ENCODE peak calls at places on chromosomes 6 and 20, in ten cellular contexts. P is SJSA1, F is COR-L47, J is left ventricle myocardium inferior, S is HT1080, U is amygdala, R is transverse colon, M is pancreas, Y is iris pigment epithelial cell, Z is H54. C is an unnamed sample.
A peak's percentile ranks its signal among the peaks of the same experiment; 100 is the strongest.

GRCh38 chr6:109472132-109472995 is 10.7 kb downstream of the ZBTB24 start:
- DNase-seq in S (no peak), P (no peak), R (no peak), Z (no peak), U (no peak), J (no peak), F (no peak), Y (no peak), M (no peak), C (no peak)

GRCh38 chr20:39123161-39123560 is 161.0 kb downstream of the DHX35 start:
- DNase-seq in R (no peak), S (no peak), Z (no peak), Y (no peak), P (no peak), J (no peak), M (no peak), F (no peak), U (no peak), C (no peak)

GRCh38 chr6:121932071-121933009 is 467.1 kb upstream of the HSF2 start:
- DNase-seq in U (no peak), S (peak; percentile 81), Y (peak; percentile 86), Z (peak; percentile 13), P (peak; percentile 90), M (no peak), F (no peak), J (peak; percentile 28), R (no peak), C (peak; percentile 46)

GRCh38 chr6:16572317-16572716 is 188.9 kb downstream of the ATXN1 start:
- DNase-seq in F (no peak), U (no peak), Y (no peak), P (no peak), R (no peak), Z (no peak), M (no peak), S (no peak), J (no peak), C (no peak)

GRCh38 chr6:13614126-13614925 is 809 bp upstream of the NOL7 start:
- DNase-seq in U (no peak), F (peak; percentile 54), M (no peak), Z (peak; percentile 52), P (peak; percentile 59), Y (peak; percentile 43), R (peak; percentile 59), S (no peak), J (peak; percentile 44), C (no peak)

GRCh38 chr6:33571637-33572316 is 8.3 kb downstream of the BAK1 start:
- DNase-seq in S (no peak), Z (no peak), U (no peak), R (no peak), M (no peak), Y (no peak), F (no peak), P (no peak), J (no peak), C (no peak)

GRCh38 chr20:48600470-48600945 is 227.3 kb downstream of the PREX1 start:
- DNase-seq in J (no peak), M (no peak), Z (no peak), F (no peak), U (no peak), P (peak; percentile 27), S (no peak), R (peak; percentile 3), Y (no peak), C (no peak)

GRCh38 chr6:158596861-158597260 is 37.0 kb downstream of the TMEM181 start:
- DNase-seq in M (no peak), P (no peak), U (no peak), Z (no peak), S (no peak), Y (no peak), R (no peak), J (no peak), F (no peak), C (no peak)

GRCh38 chr6:112433457-112433856 is 86.3 kb downstream of the RFPL4B start:
- DNase-seq in J (no peak), P (no peak), R (no peak), U (no peak), S (no peak), Z (no peak), M (no peak), Y (no peak), F (peak; percentile 0), C (no peak)

GRCh38 chr6:36929607-36930006 is 24.9 kb upstream of the PI16 start:
- DNase-seq in R (no peak), J (no peak), S (no peak), Z (no peak), F (no peak), Y (peak; percentile 89), P (no peak), M (no peak), U (no peak), C (no peak)

C was measured in Panc1.